ENCODE peak calls at places on chromosomes 3 and 15, in five cellular contexts. S, D, E, R and N are unnamed samples.

GRCh38 chr3:197709135-197709534 is 27.6 kb downstream of the RUBCN start:
- DNase-seq in S (no peak), D (no peak), E (peak), R (no peak), N (no peak)

GRCh38 chr3:4736284-4736861 is 242.9 kb upstream of the BHLHE40 start:
- DNase-seq in S (no peak), D (peak), E (no peak), R (no peak), N (no peak)

GRCh38 chr3:39362177-39362576 is 21.0 kb upstream of the SLC25A38 start:
- DNase-seq in S (no peak), D (no peak), E (no peak), R (no peak), N (no peak)

GRCh38 chr3:115808239-115808638 is 184.9 kb downstream of the GAP43 start:
- DNase-seq in S (no peak), D (no peak), E (no peak), R (no peak), N (no peak)

GRCh38 chr3:116129187-116129945 is 315.9 kb downstream of the LSAMP start:
- DNase-seq in S (no peak), D (no peak), E (no peak), R (no peak), N (no peak)

GRCh38 chr3:147267431-147267830 is 138.9 kb downstream of the ZIC4 start:
- DNase-seq in S (no peak), D (peak), E (no peak), R (no peak), N (no peak)

GRCh38 chr3:13278783-13279531 is 141.2 kb downstream of the NUP210 start:
- DNase-seq in S (no peak), D (peak), E (no peak), R (no peak), N (no peak)

GRCh38 chr3:50515565-50516047 is 12.2 kb upstream of the CACNA2D2 start:
- DNase-seq in S (no peak), D (no peak), E (peak), R (no peak), N (no peak)

GRCh38 chr3:70811880-70812279 is 499.4 kb upstream of the MDFIC2 start:
- DNase-seq in S (no peak), D (peak), E (no peak), R (no peak), N (no peak)

GRCh38 chr3:52432225-52432624 is 12.7 kb downstream of the SEMA3G start:
- DNase-seq in S (no peak), D (no peak), E (no peak), R (no peak), N (no peak)

GRCh38 chr3:15029625-15030024 is 35.5 kb downstream of the MRPS25 start:
- DNase-seq in S (no peak), D (no peak), E (no peak), R (no peak), N (no peak)

GRCh38 chr3:32595318-32595717 is 24.7 kb upstream of the DYNC1LI1 start:
- DNase-seq in S (no peak), D (no peak), E (no peak), R (no peak), N (no peak)

GRCh38 chr3:104596551-104596950 is 770.2 kb upstream of the ALCAM start:
- DNase-seq in S (no peak), D (peak), E (no peak), R (peak), N (peak)

GRCh38 chr3:18423401-18424212 is 1.5 kb downstream of the SATB1 start:
- DNase-seq in S (no peak), D (peak), E (peak), R (peak), N (peak)

GRCh38 chr15:64770626-64771025 is 4.8 kb downstream of the RBPMS2 start:
- DNase-seq in S (no peak), D (no peak), E (no peak), R (no peak), N (no peak)

GRCh38 chr3:113832477-113833164 is 6.0 kb upstream of the GRAMD1C start:
- DNase-seq in S (no peak), D (peak), E (no peak), R (no peak), N (no peak)

GRCh38 chr15:63218114-63218808 is 28.9 kb downstream of the RAB8B start:
- DNase-seq in S (no peak), D (peak), E (no peak), R (no peak), N (no peak)

GRCh38 chr3:18556503-18556902 is 131.4 kb upstream of the SATB1 start:
- DNase-seq in S (peak), D (peak), E (no peak), R (no peak), N (no peak)

GRCh38 chr3:72288955-72289707 is 504.2 kb upstream of the PROK2 start:
- DNase-seq in S (no peak), D (peak), E (no peak), R (peak), N (peak)

GRCh38 chr3:8767667-8768363 is 1.6 kb downstream of the OXTR start:
- DNase-seq in S (no peak), D (peak), E (peak), R (peak), N (peak)

DNA sequence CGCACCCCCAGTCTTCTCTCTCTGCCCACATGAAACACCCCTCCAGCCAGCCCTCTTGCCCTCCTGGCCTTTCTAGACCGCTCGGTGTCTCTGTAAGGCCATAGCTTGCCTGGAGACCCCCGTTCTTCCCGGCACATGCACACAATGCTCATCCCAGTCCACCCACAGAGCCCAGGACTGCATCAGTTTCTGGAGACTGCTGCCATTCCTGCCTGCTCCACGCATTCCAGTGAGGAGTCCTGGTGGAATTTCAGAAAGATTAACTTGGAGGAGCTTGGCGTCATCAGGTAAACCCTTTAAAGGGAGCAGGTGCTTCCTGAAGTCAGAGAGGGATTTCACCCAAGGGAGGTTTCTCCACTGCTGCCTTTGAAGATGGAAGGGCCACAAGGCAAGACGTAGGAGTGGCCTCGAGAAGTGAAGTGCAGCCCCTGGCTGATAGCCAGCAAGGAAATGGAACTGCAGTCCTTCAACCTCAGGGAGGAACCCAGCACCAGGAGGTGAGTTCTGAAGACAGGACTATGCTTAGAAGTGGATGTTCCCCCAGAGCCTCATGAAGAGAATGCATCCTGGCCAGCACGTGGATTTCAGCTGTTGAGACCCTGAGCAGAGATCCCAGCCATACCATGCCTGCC is 19.2 kb downstream of the SLC41A3 start:
- DNase-seq in S (no peak), D (no peak), E (peak), R (no peak), N (no peak)
- TF ChIP-seq CTCF in S (no peak), D (no peak), E (no peak), R (no peak), N (no peak)

DNA sequence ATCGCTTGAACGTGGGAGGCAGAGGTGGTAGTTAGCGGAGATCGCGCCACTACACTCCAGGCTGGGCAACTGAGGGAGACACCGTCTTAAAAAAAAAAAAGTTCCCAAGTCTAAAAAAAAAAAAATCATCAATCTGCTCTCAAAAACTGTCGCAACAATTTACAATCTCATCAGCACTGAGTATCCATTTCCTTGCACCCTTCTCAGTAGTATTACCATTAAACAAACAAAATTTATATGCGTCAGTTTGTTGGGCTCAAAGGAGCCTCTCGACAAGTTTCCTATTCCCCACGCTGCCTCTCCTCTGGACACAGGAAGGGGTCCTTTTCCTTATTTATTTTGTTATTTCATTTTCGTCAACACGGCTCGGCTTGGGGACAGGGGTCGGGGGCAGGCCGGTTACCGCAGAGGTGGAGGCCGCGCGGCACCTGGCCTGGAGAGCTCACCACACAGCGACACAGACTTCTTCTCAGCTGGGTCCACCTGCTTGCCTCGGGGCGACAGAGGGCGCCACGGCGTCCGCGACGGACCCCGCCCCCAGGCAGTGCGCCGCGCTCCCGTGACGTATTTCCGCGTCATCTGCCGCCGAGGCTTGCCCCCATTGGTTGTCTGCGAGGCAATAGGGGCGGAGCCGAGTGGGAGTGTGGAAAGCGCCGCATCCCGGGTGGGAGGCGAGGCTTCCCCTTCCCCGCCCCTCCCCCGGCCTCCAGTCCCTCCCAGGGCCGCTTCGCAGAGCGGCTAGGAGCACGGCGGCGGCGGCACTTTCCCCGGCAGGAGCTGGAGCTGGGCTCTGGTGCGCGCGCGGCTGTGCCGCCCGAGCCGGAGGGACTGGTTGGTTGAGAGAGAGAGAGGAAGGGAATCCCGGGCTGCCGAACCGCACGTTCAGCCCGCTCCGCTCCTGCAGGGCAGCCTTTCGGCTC is at the start of gene MAP2K1:
- DNase-seq in S (peak), D (peak), E (peak), R (peak), N (peak)
- TF ChIP-seq CTCF in S (peak), D (peak), E (peak), R (peak), N (peak)

DNA sequence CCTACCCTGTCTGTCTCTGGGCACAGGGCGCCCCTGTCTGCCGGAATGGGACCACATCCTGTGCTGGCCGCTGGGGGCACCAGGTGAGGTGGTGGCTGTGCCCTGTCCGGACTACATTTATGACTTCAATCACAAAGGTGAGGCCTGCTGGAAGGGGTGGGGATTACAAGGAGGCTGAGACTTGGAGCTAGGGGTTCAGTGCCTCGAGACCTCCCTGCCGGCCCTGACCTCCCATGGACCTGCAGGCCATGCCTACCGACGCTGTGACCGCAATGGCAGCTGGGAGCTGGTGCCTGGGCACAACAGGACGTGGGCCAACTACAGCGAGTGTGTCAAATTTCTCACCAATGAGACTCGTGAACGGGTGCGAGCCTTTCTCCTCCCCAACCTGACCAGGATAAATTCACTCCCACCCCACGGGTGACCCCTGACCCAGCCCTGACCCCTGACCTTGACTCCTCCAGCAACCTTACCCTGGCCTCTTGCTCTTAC is 20.4 kb downstream of the PTH1R start:
- DNase-seq in S (no peak), D (no peak), E (no peak), R (no peak), N (no peak)
- TF ChIP-seq CTCF in S (no peak), D (no peak), E (no peak), R (no peak), N (no peak)

GRCh38 chr15:25345943-25346342 is 92.9 kb downstream of the UBE3A start:
- DNase-seq in S (no peak), D (peak), E (no peak), R (no peak), N (no peak)
- TF ChIP-seq CTCF in S (no peak), D (no peak), E (no peak), R (no peak), N (no peak)

GRCh38 chr15:90681056-90681455 is 36.1 kb upstream of the BLM start:
- DNase-seq in S (no peak), D (no peak), E (no peak), R (no peak), N (peak)

GRCh38 chr15:90681480-90681879 is 35.7 kb upstream of the BLM start:
- DNase-seq in S (no peak), D (peak), E (no peak), R (no peak), N (no peak)

GRCh38 chr15:90679959-90680358 is 37.2 kb upstream of the BLM start:
- DNase-seq in S (no peak), D (no peak), E (no peak), R (no peak), N (no peak)

GRCh38 chr15:90677807-90678790 is 39.0 kb upstream of the BLM start:
- DNase-seq in S (no peak), D (no peak), E (peak), R (peak), N (no peak)

GRCh38 chr15:90680371-90680935 is 36.7 kb upstream of the BLM start:
- DNase-seq in S (no peak), D (peak), E (no peak), R (no peak), N (no peak)
- TF ChIP-seq CTCF in S (no peak), D (no peak), E (no peak), R (no peak), N (no peak)

GRCh38 chr15:101499863-101500713 is 10.6 kb upstream of the PCSK6 start:
- DNase-seq in S (no peak), D (no peak), E (peak), R (peak), N (peak)

GRCh38 chr15:101500865-101501551 is 11.5 kb upstream of the PCSK6 start:
- DNase-seq in S (no peak), D (no peak), E (no peak), R (peak), N (peak)

GRCh38 chr15:101503296-101503599 is 13.7 kb upstream of the PCSK6 start:
- DNase-seq in S (no peak), D (no peak), E (no peak), R (no peak), N (no peak)

GRCh38 chr15:101502572-101503295 is 13.2 kb upstream of the PCSK6 start:
- DNase-seq in S (no peak), D (no peak), E (no peak), R (no peak), N (peak)

DNA sequence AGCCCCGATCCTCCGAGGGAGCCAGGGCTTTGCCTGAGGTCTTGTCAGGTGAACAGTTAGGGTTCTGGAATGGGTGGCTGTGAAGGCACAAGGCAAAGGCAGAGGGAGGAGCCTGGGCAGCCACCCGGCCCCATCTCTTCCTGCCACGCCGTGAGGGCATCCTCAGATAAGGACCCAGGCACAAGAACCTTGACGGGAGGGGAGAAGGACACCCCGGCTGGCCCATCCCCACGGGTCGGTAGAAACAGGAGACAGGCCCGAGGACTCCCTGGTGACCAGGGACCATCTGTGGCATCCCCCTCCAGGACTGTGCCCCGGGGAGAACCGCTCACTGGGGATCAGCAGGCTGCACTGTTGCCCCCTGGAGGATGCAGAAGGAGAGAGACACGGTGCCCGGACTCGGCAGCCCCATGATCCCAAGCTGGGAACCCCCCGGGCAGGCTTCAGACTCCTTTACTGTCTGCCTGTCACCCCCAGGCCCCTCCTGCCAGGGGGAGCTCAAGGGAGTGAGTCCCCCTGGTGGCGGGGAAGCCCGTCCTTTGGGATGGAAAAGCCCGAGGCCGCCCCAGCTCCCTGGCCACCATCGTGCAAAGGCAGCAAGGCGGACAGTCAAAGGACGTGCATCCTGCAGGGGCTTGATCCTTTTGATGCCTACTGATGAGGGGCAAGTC is 12.3 kb upstream of the PCSK6 start:
- DNase-seq in S (peak), D (no peak), E (no peak), R (peak), N (peak)
- TF ChIP-seq CTCF in S (peak), D (peak), E (peak), R (peak), N (peak)

DNA sequence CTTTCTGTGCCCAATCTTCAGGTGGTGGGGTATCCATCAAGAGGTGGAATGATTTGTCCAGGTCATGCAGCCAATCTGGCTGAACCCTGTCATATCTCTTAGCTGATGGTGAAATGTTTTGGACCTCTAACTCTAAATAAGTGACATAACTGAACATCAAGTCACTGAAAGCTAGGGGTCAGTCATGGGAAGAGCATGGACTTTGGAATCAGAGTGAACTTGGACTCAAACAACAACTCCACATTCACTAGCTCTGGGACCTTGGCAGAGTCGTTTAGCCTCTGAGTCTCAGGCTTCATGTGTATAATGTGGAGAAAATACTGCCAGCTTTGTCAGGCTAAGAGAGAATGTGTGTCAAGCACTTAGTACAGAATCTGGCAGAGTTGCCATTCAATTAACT is 557.8 kb upstream of the CFAP20DC start:
- DNase-seq in S (no peak), D (no peak), E (no peak), R (no peak), N (no peak)
- TF ChIP-seq CTCF in S (no peak), D (no peak), E (no peak), R (no peak), N (no peak)

DNA sequence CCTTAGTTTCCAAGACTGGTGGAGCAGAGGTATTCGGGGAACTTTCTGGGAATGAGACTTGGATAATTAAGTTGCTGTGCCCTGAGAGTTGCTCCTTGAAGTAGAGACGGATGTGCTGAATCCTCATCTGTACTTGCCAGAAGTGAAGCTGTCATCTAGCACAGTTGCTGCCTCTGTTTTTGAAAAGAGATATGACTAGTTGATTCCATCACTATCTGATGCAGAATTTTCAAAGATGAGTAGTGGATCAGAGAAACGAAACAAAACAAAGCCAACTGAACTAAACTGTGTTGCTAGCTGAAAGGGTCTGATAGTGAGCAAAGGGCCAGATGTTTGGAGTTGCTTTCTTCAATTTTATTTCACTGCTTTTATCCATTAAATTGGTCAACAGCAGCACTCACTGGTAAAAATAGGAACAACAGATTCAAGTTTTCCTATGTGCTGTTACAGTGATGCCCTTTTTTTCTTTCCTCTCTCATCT is 52.7 kb downstream of the MITF start:
- DNase-seq in S (no peak), D (peak), E (no peak), R (no peak), N (no peak)
- TF ChIP-seq CTCF in S (no peak), D (peak), E (peak), R (no peak), N (no peak)

DNA sequence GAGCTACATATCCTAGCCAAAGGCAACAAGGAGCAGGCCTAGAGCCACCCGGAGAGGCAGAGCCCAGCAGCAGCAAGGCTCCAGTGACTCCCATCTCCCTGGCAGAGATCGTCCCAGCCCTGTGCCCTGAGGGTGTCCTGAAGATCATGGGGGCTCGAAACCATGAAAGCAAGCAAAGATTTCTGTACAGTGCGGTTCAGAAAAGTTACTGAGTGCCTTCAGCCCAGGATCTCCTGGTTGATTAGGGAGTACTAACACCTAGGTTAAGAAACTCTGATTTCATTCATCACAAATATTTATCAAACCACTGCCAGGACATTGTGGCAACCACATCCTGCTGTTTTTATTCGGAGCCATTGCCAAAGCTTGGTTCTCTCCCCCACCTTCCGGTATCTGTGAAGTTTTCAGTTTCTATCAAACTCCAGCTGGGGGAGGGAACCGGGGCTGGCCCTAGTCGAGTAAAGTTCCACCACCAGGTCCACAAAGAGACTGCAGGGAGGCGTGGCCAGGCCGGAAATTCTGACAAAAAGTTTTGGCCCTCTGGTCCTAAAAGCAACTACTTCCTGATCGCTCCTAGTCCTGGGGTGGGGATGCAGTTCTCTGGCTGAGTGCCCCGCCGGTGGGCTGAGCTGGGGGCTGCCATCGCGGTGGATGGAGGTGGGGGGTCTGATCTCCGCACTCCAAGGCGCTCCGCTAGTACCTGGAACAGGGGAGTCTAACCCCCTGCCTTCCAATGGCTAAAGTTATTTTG is 1.2 kb downstream of the RAB43 start:
- DNase-seq in S (peak), D (peak), E (peak), R (peak), N (peak)
- TF ChIP-seq CTCF in S (peak), D (peak), E (peak), R (no peak), N (no peak)